ENCODE peak calls at places on chromosome 1, in six cellular contexts. One of them, this sample, is unnamed.

GRCh38 chr1:155226188-155226909 is 17.9 kb downstream of the MTX1 start:
- DNase-seq in H9: peak; percentile 86
- DNase-seq in H1: no peak
- DNase-seq in mesenchymal stem cell: peak; percentile 83
- DNase-seq in trophoblast cell: peak; percentile 79
- DNase-seq in IMR-90: peak; percentile 72
- DNase-seq in this sample: peak; percentile 62

GRCh38 chr1:44603718-44604117 is 70.6 kb downstream of the TMEM53 start:
- DNase-seq in H1: no peak
- DNase-seq in trophoblast cell: no peak
- DNase-seq in IMR-90: no peak
- DNase-seq in mesenchymal stem cell: no peak
- DNase-seq in H9: no peak
- DNase-seq in this sample: no peak

GRCh38 chr1:150826299-150826698 is 18.2 kb upstream of the CTSK start:
- DNase-seq in H1: no peak
- DNase-seq in H9: no peak
- DNase-seq in mesenchymal stem cell: no peak
- DNase-seq in IMR-90: no peak
- DNase-seq in trophoblast cell: no peak
- DNase-seq in this sample: no peak

GRCh38 chr1:204149635-204150565 is 1.9 kb downstream of the ETNK2 start:
- DNase-seq in mesenchymal stem cell: no peak
- DNase-seq in IMR-90: no peak
- DNase-seq in H9: no peak
- DNase-seq in H1: no peak
- DNase-seq in trophoblast cell: no peak
- DNase-seq in this sample: no peak

GRCh38 chr1:9289724-9290493 is 2.8 kb upstream of the SPSB1 start:
- DNase-seq in H9: no peak
- DNase-seq in H1: no peak
- DNase-seq in IMR-90: peak; percentile 95
- DNase-seq in trophoblast cell: peak; percentile 86
- DNase-seq in mesenchymal stem cell: peak; percentile 93
- DNase-seq in this sample: no peak

GRCh38 chr1:51878307-51878615 is 266 bp downstream of the NRDC start:
- DNase-seq in trophoblast cell: no peak
- DNase-seq in H9: no peak
- DNase-seq in mesenchymal stem cell: no peak
- DNase-seq in H1: no peak
- DNase-seq in IMR-90: no peak
- DNase-seq in this sample: no peak

GRCh38 chr1:54809496-54810074 is 8.5 kb upstream of the TTC22 start:
- DNase-seq in trophoblast cell: no peak
- DNase-seq in mesenchymal stem cell: no peak
- DNase-seq in IMR-90: no peak
- DNase-seq in H1: peak; percentile 14
- DNase-seq in H9: no peak
- DNase-seq in this sample: no peak

GRCh38 chr1:225890346-225891228 is 1.6 kb upstream of the LEFTY1 start:
- DNase-seq in H1: no peak
- DNase-seq in IMR-90: no peak
- DNase-seq in mesenchymal stem cell: no peak
- DNase-seq in H9: peak; percentile 84
- DNase-seq in trophoblast cell: no peak
- DNase-seq in this sample: no peak

GRCh38 chr1:205588691-205589445 is 42.9 kb downstream of the ELK4 start:
- DNase-seq in IMR-90: peak; percentile 74
- DNase-seq in mesenchymal stem cell: peak; percentile 60
- DNase-seq in trophoblast cell: no peak
- DNase-seq in H9: peak; percentile 78
- DNase-seq in H1: peak; percentile 64
- DNase-seq in this sample: no peak

GRCh38 chr1:181513786-181514297 is 30.5 kb downstream of the CACNA1E start:
- DNase-seq in H1: no peak
- DNase-seq in H9: no peak
- DNase-seq in mesenchymal stem cell: no peak
- DNase-seq in IMR-90: no peak
- DNase-seq in trophoblast cell: no peak
- DNase-seq in this sample: no peak

GRCh38 chr1:78122389-78122788 is 76.6 kb downstream of the GIPC2 start:
- DNase-seq in mesenchymal stem cell: no peak
- DNase-seq in trophoblast cell: no peak
- DNase-seq in IMR-90: no peak
- DNase-seq in H1: no peak
- DNase-seq in H9: no peak
- DNase-seq in this sample: no peak

GRCh38 chr1:210262167-210262896 is 29.7 kb downstream of the SERTAD4 start:
- DNase-seq in IMR-90: peak; percentile 60
- DNase-seq in H9: no peak
- DNase-seq in trophoblast cell: no peak
- DNase-seq in H1: no peak
- DNase-seq in mesenchymal stem cell: peak; percentile 24
- DNase-seq in this sample: no peak

GRCh38 chr1:210260087-210260486 is 27.5 kb downstream of the SERTAD4 start:
- DNase-seq in trophoblast cell: no peak
- DNase-seq in H9: no peak
- DNase-seq in IMR-90: no peak
- DNase-seq in mesenchymal stem cell: no peak
- DNase-seq in H1: no peak
- DNase-seq in this sample: no peak

GRCh38 chr1:210262897-210263272 is 30.3 kb downstream of the SERTAD4 start:
- DNase-seq in H1: no peak
- DNase-seq in H9: no peak
- DNase-seq in IMR-90: no peak
- DNase-seq in mesenchymal stem cell: no peak
- DNase-seq in trophoblast cell: no peak
- DNase-seq in this sample: no peak

GRCh38 chr1:210264521-210265380 is 32.2 kb downstream of the SERTAD4 start:
- DNase-seq in H9: no peak
- DNase-seq in mesenchymal stem cell: peak; percentile 14
- DNase-seq in IMR-90: no peak
- DNase-seq in trophoblast cell: peak; percentile 75
- DNase-seq in H1: no peak
- DNase-seq in this sample: no peak

DNA sequence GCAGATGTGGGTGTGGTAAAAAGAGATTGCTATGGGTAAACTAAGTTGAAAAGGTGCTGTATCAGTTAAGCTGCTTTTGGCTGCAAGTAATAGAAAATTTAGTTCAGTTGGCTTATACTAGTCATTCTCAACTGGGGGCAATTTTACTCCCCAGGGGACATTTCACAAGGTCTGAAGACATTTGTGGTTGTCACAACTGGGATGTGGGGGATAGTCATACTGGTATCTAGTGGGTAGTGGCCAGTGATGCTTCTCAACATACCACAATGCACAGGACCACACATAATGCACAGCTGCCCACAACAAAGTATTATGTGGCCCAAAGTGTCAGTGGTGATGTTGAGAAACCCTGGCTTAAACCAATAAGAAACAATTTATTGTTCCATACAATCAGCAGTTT is 31.4 kb downstream of the SERTAD4 start:
- DNase-seq in H9: no peak
- DNase-seq in mesenchymal stem cell: no peak
- DNase-seq in IMR-90: no peak
- DNase-seq in trophoblast cell: peak; percentile 35
- DNase-seq in H1: no peak
- DNase-seq in this sample: no peak
- H3K14ac ChIP-seq in H9: no peak overlapping the region
- H3K14ac ChIP-seq in mesenchymal stem cell: no peak overlapping the region
- H3K14ac ChIP-seq in IMR-90: no peak overlapping the region
- H3K14ac ChIP-seq in trophoblast cell: no peak overlapping the region
- H3K14ac ChIP-seq in H1: no peak overlapping the region
- H3K14ac ChIP-seq in this sample: no peak overlapping the region

GRCh38 chr1:245393694-245394093 is 238.9 kb downstream of the KIF26B start:
- DNase-seq in H9: no peak
- DNase-seq in H1: no peak
- DNase-seq in mesenchymal stem cell: no peak
- DNase-seq in trophoblast cell: no peak
- DNase-seq in IMR-90: no peak
- DNase-seq in this sample: no peak

GRCh38 chr1:245401881-245402598 is 247.3 kb downstream of the KIF26B start:
- DNase-seq in trophoblast cell: no peak
- DNase-seq in IMR-90: no peak
- DNase-seq in mesenchymal stem cell: no peak
- DNase-seq in H1: no peak
- DNase-seq in H9: no peak
- DNase-seq in this sample: no peak

GRCh38 chr1:245398180-245398579 is 243.4 kb downstream of the KIF26B start:
- DNase-seq in H1: no peak
- DNase-seq in H9: no peak
- DNase-seq in mesenchymal stem cell: no peak
- DNase-seq in IMR-90: no peak
- DNase-seq in trophoblast cell: no peak
- DNase-seq in this sample: no peak

GRCh38 chr1:245390975-245391374 is 236.2 kb downstream of the KIF26B start:
- DNase-seq in trophoblast cell: no peak
- DNase-seq in mesenchymal stem cell: no peak
- DNase-seq in H1: no peak
- DNase-seq in IMR-90: no peak
- DNase-seq in H9: no peak
- DNase-seq in this sample: no peak

GRCh38 chr1:245396615-245397014 is 241.8 kb downstream of the KIF26B start:
- DNase-seq in IMR-90: no peak
- DNase-seq in H9: no peak
- DNase-seq in trophoblast cell: peak; percentile 42
- DNase-seq in H1: no peak
- DNase-seq in mesenchymal stem cell: no peak
- DNase-seq in this sample: no peak
- H3K14ac ChIP-seq in IMR-90: no peak overlapping the region
- H3K14ac ChIP-seq in H9: no peak overlapping the region
- H3K14ac ChIP-seq in trophoblast cell: no peak overlapping the region
- H3K14ac ChIP-seq in H1: no peak overlapping the region
- H3K14ac ChIP-seq in mesenchymal stem cell: no peak overlapping the region
- H3K14ac ChIP-seq in this sample: no peak overlapping the region

GRCh38 chr1:223022641-223023473 is 120.2 kb downstream of the TLR5 start:
- DNase-seq in mesenchymal stem cell: no peak
- DNase-seq in IMR-90: no peak
- DNase-seq in trophoblast cell: no peak
- DNase-seq in H1: no peak
- DNase-seq in H9: peak; percentile 75
- DNase-seq in this sample: peak; percentile 46
- H3K14ac ChIP-seq in mesenchymal stem cell: no peak overlapping the region
- H3K14ac ChIP-seq in IMR-90: no peak overlapping the region
- H3K14ac ChIP-seq in trophoblast cell: peak overlapping the region; percentile 24
- H3K14ac ChIP-seq in H1: no peak overlapping the region
- H3K14ac ChIP-seq in H9: no peak overlapping the region
- H3K14ac ChIP-seq in this sample: no peak overlapping the region

GRCh38 chr1:58813361-58813760 is 29.5 kb upstream of the JUN start:
- DNase-seq in mesenchymal stem cell: peak; percentile 50
- DNase-seq in H1: no peak
- DNase-seq in IMR-90: peak; percentile 21
- DNase-seq in H9: no peak
- DNase-seq in trophoblast cell: peak; percentile 4
- DNase-seq in this sample: no peak

GRCh38 chr1:58815069-58815679 is 31.3 kb upstream of the JUN start:
- DNase-seq in H9: peak; percentile 65
- DNase-seq in H1: peak; percentile 70
- DNase-seq in IMR-90: peak; percentile 97
- DNase-seq in mesenchymal stem cell: peak; percentile 96
- DNase-seq in trophoblast cell: peak; percentile 89
- DNase-seq in this sample: peak; percentile 36

GRCh38 chr1:58813801-58814200 is 30.0 kb upstream of the JUN start:
- DNase-seq in H1: no peak
- DNase-seq in IMR-90: no peak
- DNase-seq in trophoblast cell: peak; percentile 61
- DNase-seq in H9: no peak
- DNase-seq in mesenchymal stem cell: peak; percentile 13
- DNase-seq in this sample: no peak

GRCh38 chr1:58815680-58816071 is 31.8 kb upstream of the JUN start:
- DNase-seq in H9: peak; percentile 47
- DNase-seq in H1: no peak
- DNase-seq in IMR-90: no peak
- DNase-seq in trophoblast cell: peak; percentile 70
- DNase-seq in mesenchymal stem cell: peak; percentile 66
- DNase-seq in this sample: no peak

DNA sequence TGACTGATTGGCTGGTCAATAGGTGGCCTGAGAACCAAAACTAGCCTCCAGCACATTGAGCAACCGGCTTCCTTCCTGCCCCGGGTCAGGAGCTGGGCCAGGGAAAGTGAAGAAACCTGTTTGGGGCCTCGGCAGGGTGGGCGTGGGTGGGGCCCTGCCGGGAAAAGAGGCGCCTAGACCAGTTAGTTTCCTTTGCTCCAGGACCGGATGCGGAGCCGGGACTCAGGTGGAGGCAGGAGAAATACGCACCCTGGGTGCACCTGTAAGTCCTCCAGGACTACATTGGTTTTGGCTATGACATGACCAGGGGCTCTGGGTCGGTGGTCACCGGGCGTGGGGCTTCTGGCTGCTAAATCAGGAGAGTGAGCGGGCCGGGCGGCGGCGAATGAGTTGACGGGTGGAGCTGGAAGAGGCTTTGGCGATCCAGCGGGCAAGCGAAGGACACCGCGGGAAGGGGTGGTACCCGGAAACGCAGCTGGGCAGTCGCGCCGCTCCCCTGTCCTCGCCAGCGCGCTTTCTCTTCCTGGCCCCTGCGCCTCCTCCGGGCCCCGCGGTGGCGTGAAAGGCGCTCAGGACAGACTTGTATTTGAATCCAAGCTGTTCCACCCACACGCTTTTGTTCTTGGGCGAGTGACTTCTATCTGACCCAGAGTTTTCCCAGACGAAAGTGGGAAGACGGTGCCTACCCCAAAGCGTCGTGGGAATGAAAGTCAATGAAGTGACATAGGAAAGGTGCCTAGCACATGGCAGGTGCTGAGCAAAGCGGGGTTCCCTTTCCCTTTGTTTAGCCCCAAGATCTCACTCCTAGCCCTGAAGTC is 30.6 kb upstream of the JUN start:
- DNase-seq in IMR-90: peak; percentile 39
- DNase-seq in H1: peak; percentile 79
- DNase-seq in trophoblast cell: peak; percentile 83
- DNase-seq in mesenchymal stem cell: peak; percentile 72
- DNase-seq in H9: peak; percentile 74
- DNase-seq in this sample: peak; percentile 24
- H3K14ac ChIP-seq in IMR-90: peak overlapping the region; percentile 98
- H3K14ac ChIP-seq in H1: no peak overlapping the region
- H3K14ac ChIP-seq in trophoblast cell: peak overlapping the region; percentile 69
- H3K14ac ChIP-seq in mesenchymal stem cell: no peak overlapping the region
- H3K14ac ChIP-seq in H9: peak overlapping the region; percentile 33
- H3K14ac ChIP-seq in this sample: no peak overlapping the region

DNA sequence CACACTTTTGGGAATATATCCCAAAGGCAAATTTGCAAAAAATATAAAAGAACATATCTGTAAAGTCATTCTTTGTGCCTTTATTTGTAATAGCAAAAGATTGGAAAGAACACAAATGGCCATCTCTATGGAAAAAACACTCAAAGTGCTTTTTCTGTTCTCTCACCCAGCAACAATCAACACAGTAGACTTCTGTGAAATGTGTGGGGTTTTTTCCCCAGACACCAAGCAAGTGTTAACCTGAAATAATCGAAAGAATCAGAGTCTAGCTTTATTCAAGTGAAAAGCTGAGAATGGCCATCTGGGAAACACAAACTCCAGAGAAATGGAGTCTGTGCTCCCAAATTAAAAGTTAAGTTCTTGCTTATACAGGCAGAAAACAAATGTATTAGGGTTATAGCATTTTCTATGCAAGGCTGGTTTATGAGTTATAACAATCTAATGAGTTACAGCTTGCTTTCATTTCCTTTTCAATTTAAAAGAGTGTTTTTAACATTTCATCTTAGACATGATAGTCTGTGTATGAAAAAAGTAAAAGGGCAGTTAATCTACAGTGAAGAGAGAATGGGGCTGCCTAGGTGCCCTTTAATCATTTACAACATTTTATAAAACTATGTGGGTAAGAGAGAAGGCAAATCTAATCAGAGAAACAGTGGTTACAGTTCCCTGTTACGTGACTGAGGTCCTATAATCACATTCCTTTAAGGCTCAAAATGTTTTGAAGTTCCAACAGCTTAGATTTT is 46.6 kb downstream of the SLC30A7 start:
- DNase-seq in H1: no peak
- DNase-seq in trophoblast cell: no peak
- DNase-seq in mesenchymal stem cell: no peak
- DNase-seq in IMR-90: no peak
- DNase-seq in H9: no peak
- DNase-seq in this sample: no peak
- H3K14ac ChIP-seq in H1: no peak overlapping the region
- H3K14ac ChIP-seq in trophoblast cell: no peak overlapping the region
- H3K14ac ChIP-seq in mesenchymal stem cell: no peak overlapping the region
- H3K14ac ChIP-seq in IMR-90: no peak overlapping the region
- H3K14ac ChIP-seq in H9: no peak overlapping the region
- H3K14ac ChIP-seq in this sample: no peak overlapping the region